ENCODE peak calls at places on chromosomes 13 and 19, in eight cellular contexts. I, Q, H, Z, L, W, R and Y are unnamed samples.

GRCh38 chr19:40807147-40808020 is 8.4 kb downstream of the EGLN2 start:
- DNase-seq in I (no peak), Q (no peak), H (peak), Z (no peak), L (no peak), W (no peak), R (peak), Y (peak)

GRCh38 chr13:113980489-113981064 is 6.7 kb upstream of the C13orf46 start:
- DNase-seq in I (no peak), Q (no peak), H (no peak), Z (peak), L (no peak), W (no peak), R (no peak), Y (no peak)

GRCh38 chr13:41455725-41456419 is 1.5 kb upstream of the RGCC start:
- DNase-seq in I (no peak), Q (no peak), H (no peak), Z (no peak), L (no peak), W (no peak), R (no peak), Y (no peak)

GRCh38 chr19:867301-867793 is 7.9 kb downstream of the CFD start:
- DNase-seq in I (no peak), Q (no peak), H (no peak), Z (no peak), L (no peak), W (no peak), R (no peak), Y (no peak)

GRCh38 chr13:111415216-111415615 is 94.8 kb downstream of the TEX29 start:
- DNase-seq in I (no peak), Q (no peak), H (no peak), Z (no peak), L (no peak), W (no peak), R (no peak), Y (no peak)

GRCh38 chr13:62320129-62320724 is 904.6 kb upstream of the PCDH20 start:
- DNase-seq in I (no peak), Q (no peak), H (no peak), Z (no peak), L (peak), W (no peak), R (no peak), Y (no peak)

GRCh38 chr19:39211731-39212376 is 7.8 kb upstream of the SYCN start:
- DNase-seq in I (no peak), Q (no peak), H (no peak), Z (no peak), L (no peak), W (no peak), R (no peak), Y (peak)

GRCh38 chr13:23534090-23534489 is 36.1 kb upstream of the TNFRSF19 start:
- DNase-seq in I (no peak), Q (no peak), H (no peak), Z (no peak), L (no peak), W (no peak), R (no peak), Y (no peak)

GRCh38 chr19:7916137-7916907 is 1.7 kb downstream of the TGFBR3L start:
- DNase-seq in I (peak), Q (no peak), H (no peak), Z (peak), L (no peak), W (no peak), R (no peak), Y (peak)

GRCh38 chr19:16062789-16063188 is 13.5 kb upstream of the TPM4 start:
- DNase-seq in I (peak), Q (no peak), H (peak), Z (peak), L (peak), W (peak), R (no peak), Y (peak)
- TF ChIP-seq CTCF in I (peak), Q (peak), H (peak), Z (peak), L (peak), W (peak), R (peak), Y (peak)

GRCh38 chr19:18939163-18939562 is 1.9 kb downstream of the HOMER3 start:
- DNase-seq in I (no peak), Q (no peak), H (no peak), Z (no peak), L (no peak), W (no peak), R (no peak), Y (no peak)

GRCh38 chr19:18939922-18940775 is 868 bp downstream of the HOMER3 start:
- DNase-seq in I (peak), Q (peak), H (peak), Z (peak), L (peak), W (peak), R (peak), Y (peak)

GRCh38 chr19:18941628-18942354 is 774 bp upstream of the HOMER3 start:
- DNase-seq in I (no peak), Q (no peak), H (no peak), Z (no peak), L (no peak), W (no peak), R (peak), Y (no peak)

GRCh38 chr19:18942692-18943091 is 1.7 kb upstream of the HOMER3 start:
- DNase-seq in I (no peak), Q (no peak), H (no peak), Z (no peak), L (no peak), W (no peak), R (no peak), Y (no peak)

GRCh38 chr19:18940791-18941627 is at the start of gene HOMER3:
- DNase-seq in I (peak), Q (peak), H (peak), Z (peak), L (peak), W (peak), R (peak), Y (peak)
- TF ChIP-seq CTCF in I (no peak), Q (no peak), H (peak), Z (no peak), L (peak), W (peak), R (peak), Y (no peak)

GRCh38 chr19:54439174-54439851 is 9.7 kb upstream of the LENG8 start:
- DNase-seq in I (peak), Q (peak), H (peak), Z (no peak), L (peak), W (no peak), R (no peak), Y (peak)
- TF ChIP-seq CTCF in I (peak), Q (peak), H (no peak), Z (peak), L (peak), W (no peak), R (no peak), Y (peak)

GRCh38 chr19:45187421-45188100 is 9.0 kb downstream of the BLOC1S3 start:
- DNase-seq in I (peak), Q (no peak), H (no peak), Z (no peak), L (peak), W (no peak), R (no peak), Y (no peak)
- TF ChIP-seq CTCF in I (peak), Q (peak), H (no peak), Z (peak), L (peak), W (peak), R (peak), Y (peak)

DNA sequence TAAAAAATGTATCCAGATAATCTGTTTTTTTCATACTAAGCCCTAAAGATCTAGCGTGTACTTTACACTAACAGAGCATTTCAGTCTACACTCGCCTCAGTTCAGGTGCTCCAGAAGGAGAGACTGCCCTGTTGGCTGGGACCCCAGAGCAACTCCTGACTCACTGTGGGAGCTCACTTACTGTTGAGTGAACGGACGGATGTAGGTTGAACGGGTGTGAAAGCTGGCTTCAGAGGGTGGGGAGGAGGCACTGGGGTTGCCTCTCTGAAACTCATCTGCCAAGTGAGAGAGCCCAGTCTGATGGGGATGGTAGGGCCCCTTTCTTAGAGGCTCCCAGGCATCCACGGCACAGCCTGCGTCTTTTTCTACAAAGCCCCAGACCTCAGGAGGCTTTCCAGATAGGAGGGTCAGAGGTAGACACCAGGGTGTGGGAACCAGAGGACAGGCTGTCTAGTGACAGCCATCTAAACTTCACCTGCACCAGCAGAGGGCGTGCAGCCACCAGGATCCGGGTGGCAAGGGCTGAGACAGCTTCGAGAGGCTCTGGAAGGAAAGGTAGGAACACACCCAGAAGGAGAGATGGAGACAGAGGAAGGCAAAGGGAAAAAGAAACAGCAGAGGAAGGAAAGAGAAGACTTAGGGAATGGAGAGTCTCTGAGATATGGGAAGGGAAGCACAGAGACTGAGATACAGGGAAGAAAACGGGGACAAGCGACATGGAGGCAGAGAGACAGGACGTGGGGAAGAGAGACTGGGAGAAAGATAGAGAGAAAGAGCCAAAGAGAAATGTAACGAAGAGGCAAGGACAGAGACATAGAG is 3.7 kb downstream of the KASH5 start:
- DNase-seq in I (peak), Q (peak), H (peak), Z (no peak), L (peak), W (peak), R (peak), Y (peak)
- TF ChIP-seq CTCF in I (peak), Q (peak), H (peak), Z (peak), L (peak), W (peak), R (peak), Y (peak)

DNA sequence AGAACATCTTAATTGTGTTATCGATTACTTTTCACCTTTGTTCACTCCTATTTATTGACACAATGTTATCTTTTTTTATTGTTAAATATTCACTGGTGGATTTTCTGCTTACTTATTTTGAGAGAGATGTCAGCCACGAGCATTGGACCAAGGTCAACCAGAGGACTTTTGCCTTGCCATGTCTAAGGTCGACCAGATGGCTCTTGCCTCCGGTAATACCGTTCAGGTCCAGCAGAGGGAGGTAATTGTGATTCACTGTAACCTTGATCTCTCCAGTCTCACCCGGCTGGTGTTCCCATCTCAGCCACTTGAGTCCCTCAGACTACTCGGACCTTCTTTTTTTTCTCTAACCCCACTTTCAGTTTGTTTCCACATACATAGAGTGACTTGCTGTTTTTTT is 1438.1 kb downstream of the UQCRFS1 start:
- DNase-seq in I (no peak), Q (no peak), H (no peak), Z (no peak), L (no peak), W (no peak), R (no peak), Y (peak)
- TF ChIP-seq CTCF in I (no peak), Q (no peak), H (no peak), Z (peak), L (peak), W (no peak), R (no peak), Y (peak)

DNA sequence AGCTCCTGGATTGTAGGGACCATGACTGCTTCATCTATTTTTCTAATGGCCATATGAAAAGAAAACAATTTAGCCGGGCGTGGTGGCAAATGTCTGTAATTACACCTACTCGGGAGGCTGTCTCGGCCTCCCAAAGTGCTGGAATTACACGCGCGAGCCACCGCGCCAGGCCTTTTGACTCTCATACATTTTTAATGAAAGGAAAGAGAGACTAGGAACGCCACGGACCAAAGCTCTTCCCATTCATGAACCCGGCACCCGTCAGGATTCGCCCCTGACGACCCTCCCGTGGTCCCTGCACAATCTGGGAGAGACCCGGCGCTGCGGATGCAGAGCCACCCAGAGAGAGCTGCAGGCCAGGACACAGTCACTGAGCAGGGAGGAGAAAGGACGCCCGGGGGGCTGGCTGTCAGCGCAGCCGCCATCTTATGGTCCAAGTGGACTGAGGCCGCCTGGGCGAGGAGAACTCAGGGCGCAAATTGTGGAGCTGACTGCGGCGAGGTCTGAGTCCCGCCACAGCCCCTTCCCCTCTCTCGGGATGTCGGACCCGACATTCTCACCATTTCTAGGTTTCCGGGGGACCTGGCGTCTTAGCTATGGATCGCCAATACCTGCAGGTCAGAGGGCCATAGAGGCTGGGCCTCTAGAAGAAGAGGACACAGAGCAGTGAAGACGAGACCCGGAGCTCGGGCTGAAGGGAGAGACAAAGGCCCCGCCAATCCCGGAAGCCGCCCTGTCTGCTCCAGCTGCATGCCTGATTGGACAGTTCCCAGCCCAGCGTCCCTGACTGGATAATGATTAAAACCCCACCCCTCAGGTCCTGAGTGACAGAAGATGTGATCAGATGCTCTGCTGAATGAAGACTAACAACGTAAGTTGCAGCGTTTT is at the start of gene ZNF681:
- DNase-seq in I (peak), Q (peak), H (peak), Z (peak), L (peak), W (peak), R (peak), Y (peak)
- TF ChIP-seq CTCF in I (peak), Q (peak), H (no peak), Z (peak), L (no peak), W (no peak), R (no peak), Y (no peak)

DNA sequence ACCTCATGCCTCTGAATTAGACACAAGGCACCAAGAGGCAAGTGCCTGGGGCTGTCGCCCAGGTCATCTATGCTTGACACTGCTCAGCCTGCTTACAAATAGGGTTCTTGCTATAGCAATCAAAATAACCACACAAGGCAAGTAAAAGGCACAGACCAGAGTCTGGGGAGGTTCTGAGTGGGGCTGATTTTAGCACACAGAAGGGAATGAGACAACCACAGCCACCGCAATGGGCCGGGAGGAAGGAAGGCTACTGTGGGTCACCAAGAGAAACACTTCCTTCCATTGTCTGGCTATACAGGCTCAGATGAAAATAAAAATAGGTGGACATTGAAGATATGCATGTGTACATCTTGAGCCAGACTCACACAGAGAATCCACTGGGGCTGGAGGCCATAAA is 159.1 kb downstream of the DLEU7 start:
- DNase-seq in I (no peak), Q (no peak), H (peak), Z (no peak), L (peak), W (peak), R (no peak), Y (no peak)
- TF ChIP-seq CTCF in I (no peak), Q (no peak), H (no peak), Z (no peak), L (no peak), W (no peak), R (no peak), Y (no peak)